ENCODE peak calls at places on chromosomes 4 and X, in six cellular contexts. One of them, this sample, is unnamed.
A peak's percentile ranks its signal among the peaks of the same experiment; 100 is the strongest.

GRCh38 chrX:106802388-106803275 is at the start of gene TBC1D8B:
- DNase-seq in transverse colon: peak; percentile 80
- DNase-seq in neural crest cell: peak; percentile 37
- DNase-seq in right cardiac atrium: peak; percentile 71
- DNase-seq in GM19239: no peak
- DNase-seq in LoVo: peak; percentile 82
- DNase-seq in this sample: peak; percentile 89

GRCh38 chr4:137623013-137623412 is 90.7 kb upstream of the PCDH18 start:
- DNase-seq in transverse colon: no peak
- DNase-seq in neural crest cell: no peak
- DNase-seq in right cardiac atrium: no peak
- DNase-seq in GM19239: no peak
- DNase-seq in LoVo: no peak
- DNase-seq in this sample: no peak

GRCh38 chr4:7013171-7013570 is 30.0 kb upstream of the TADA2B start:
- DNase-seq in transverse colon: no peak
- DNase-seq in neural crest cell: no peak
- DNase-seq in right cardiac atrium: no peak
- DNase-seq in GM19239: no peak
- DNase-seq in LoVo: no peak
- DNase-seq in this sample: no peak

GRCh38 chr4:3689576-3690551 is 76.3 kb upstream of the ADRA2C start:
- DNase-seq in transverse colon: no peak
- DNase-seq in neural crest cell: no peak
- DNase-seq in right cardiac atrium: no peak
- DNase-seq in GM19239: no peak
- DNase-seq in LoVo: no peak
- DNase-seq in this sample: no peak

GRCh38 chr4:187827631-187828030 is 167.9 kb upstream of the ZFP42 start:
- DNase-seq in transverse colon: no peak
- DNase-seq in neural crest cell: no peak
- DNase-seq in right cardiac atrium: no peak
- DNase-seq in GM19239: no peak
- DNase-seq in LoVo: no peak
- DNase-seq in this sample: no peak

GRCh38 chr4:74370912-74371311 is 6.0 kb downstream of the EREG start:
- DNase-seq in transverse colon: peak; percentile 42
- DNase-seq in neural crest cell: peak; percentile 18
- DNase-seq in right cardiac atrium: no peak
- DNase-seq in GM19239: no peak
- DNase-seq in LoVo: peak; percentile 77
- DNase-seq in this sample: peak; percentile 72

GRCh38 chr4:72522440-72522839 is 46.6 kb downstream of the ADAMTS3 start:
- DNase-seq in transverse colon: no peak
- DNase-seq in neural crest cell: no peak
- DNase-seq in right cardiac atrium: no peak
- DNase-seq in GM19239: no peak
- DNase-seq in LoVo: no peak
- DNase-seq in this sample: no peak

GRCh38 chr4:67103001-67103737 is 442.1 kb downstream of the CENPC start:
- DNase-seq in transverse colon: no peak
- DNase-seq in neural crest cell: no peak
- DNase-seq in right cardiac atrium: no peak
- DNase-seq in GM19239: no peak
- DNase-seq in LoVo: no peak
- DNase-seq in this sample: no peak

GRCh38 chr4:150131581-150132228 is 53.5 kb downstream of the DCLK2 start:
- DNase-seq in transverse colon: no peak
- DNase-seq in neural crest cell: no peak
- DNase-seq in right cardiac atrium: no peak
- DNase-seq in GM19239: no peak
- DNase-seq in LoVo: no peak
- DNase-seq in this sample: no peak

GRCh38 chr4:15794905-15795304 is 16.8 kb downstream of the CD38 start:
- DNase-seq in transverse colon: no peak
- DNase-seq in neural crest cell: no peak
- DNase-seq in right cardiac atrium: no peak
- DNase-seq in GM19239: no peak
- DNase-seq in LoVo: no peak
- DNase-seq in this sample: no peak

GRCh38 chr4:23161787-23162186 is 469.1 kb downstream of the GBA3 start:
- DNase-seq in transverse colon: no peak
- DNase-seq in neural crest cell: no peak
- DNase-seq in right cardiac atrium: no peak
- DNase-seq in GM19239: no peak
- DNase-seq in LoVo: no peak
- DNase-seq in this sample: no peak

GRCh38 chr4:158670975-158671664 is 567 bp downstream of the C4orf46 start:
- DNase-seq in transverse colon: peak; percentile 68
- DNase-seq in neural crest cell: peak; percentile 39
- DNase-seq in right cardiac atrium: peak; percentile 81
- DNase-seq in GM19239: no peak
- DNase-seq in LoVo: peak; percentile 59
- DNase-seq in this sample: peak; percentile 70

GRCh38 chrX:12894074-12894691 is 12.2 kb upstream of the TLR8 start:
- DNase-seq in transverse colon: peak; percentile 37
- DNase-seq in neural crest cell: peak; percentile 20
- DNase-seq in right cardiac atrium: peak; percentile 15
- DNase-seq in GM19239: no peak
- DNase-seq in LoVo: no peak
- DNase-seq in this sample: peak; percentile 8

GRCh38 chr4:171629737-171630136 is 183.5 kb upstream of the GALNTL6 start:
- DNase-seq in transverse colon: no peak
- DNase-seq in neural crest cell: no peak
- DNase-seq in right cardiac atrium: no peak
- DNase-seq in GM19239: no peak
- DNase-seq in LoVo: no peak
- DNase-seq in this sample: no peak

GRCh38 chr4:184309241-184310170 is 91.8 kb upstream of the ENPP6 start:
- DNase-seq in transverse colon: no peak
- DNase-seq in neural crest cell: no peak
- DNase-seq in right cardiac atrium: no peak
- DNase-seq in GM19239: no peak
- DNase-seq in LoVo: no peak
- DNase-seq in this sample: no peak

GRCh38 chr4:40840985-40841571 is 91.3 kb downstream of the NSUN7 start:
- DNase-seq in transverse colon: peak; percentile 79
- DNase-seq in neural crest cell: peak; percentile 80
- DNase-seq in right cardiac atrium: peak; percentile 75
- DNase-seq in GM19239: peak; percentile 43
- DNase-seq in LoVo: peak; percentile 34
- DNase-seq in this sample: peak; percentile 98

GRCh38 chr4:164955107-164955805 is 22.2 kb downstream of the TRIM61 start:
- DNase-seq in transverse colon: no peak
- DNase-seq in neural crest cell: no peak
- DNase-seq in right cardiac atrium: no peak
- DNase-seq in GM19239: no peak
- DNase-seq in LoVo: no peak
- DNase-seq in this sample: no peak

This sample was measured in brain microvascular endothelial cell.